ENCODE peak calls at places on chromosomes 1 and 21, in four cellular contexts. One of them, this sample, is unnamed.

GRCh38 chr1:115478933-115479551 is 141.0 kb upstream of the NGF start:
- DNase-seq in GM12878: no peak
- DNase-seq in K562: no peak
- DNase-seq in HL-60: no peak
- DNase-seq in this sample: no peak

GRCh38 chr1:217188280-217189235 is 442.3 kb downstream of the GPATCH2 start:
- DNase-seq in GM12878: no peak
- DNase-seq in K562: no peak
- DNase-seq in HL-60: no peak
- DNase-seq in this sample: no peak

GRCh38 chr1:236421022-236421421 is 26.9 kb downstream of the EDARADD start:
- DNase-seq in HL-60: no peak
- DNase-seq in GM12878: no peak
- DNase-seq in K562: peak
- DNase-seq in this sample: no peak

GRCh38 chr1:190479537-190479936 is 1.9 kb upstream of the BRINP3 start:
- DNase-seq in HL-60: no peak
- DNase-seq in K562: no peak
- DNase-seq in GM12878: no peak
- DNase-seq in this sample: no peak

GRCh38 chr1:226679303-226679702 is 59.8 kb downstream of the ITPKB start:
- DNase-seq in HL-60: no peak
- DNase-seq in K562: no peak
- DNase-seq in GM12878: no peak
- DNase-seq in this sample: no peak

GRCh38 chr21:36097427-36098230 is 27.8 kb downstream of the CBR1 start:
- DNase-seq in K562: peak
- DNase-seq in GM12878: peak
- DNase-seq in HL-60: no peak
- DNase-seq in this sample: no peak

GRCh38 chr1:85134583-85135455 is 66.0 kb downstream of the SYDE2 start:
- DNase-seq in HL-60: peak
- DNase-seq in GM12878: no peak
- DNase-seq in K562: no peak
- DNase-seq in this sample: no peak

GRCh38 chr21:34801519-34802132 is 132.8 kb downstream of the CLIC6 start:
- DNase-seq in HL-60: no peak
- DNase-seq in GM12878: no peak
- DNase-seq in K562: peak
- DNase-seq in this sample: peak

DNA sequence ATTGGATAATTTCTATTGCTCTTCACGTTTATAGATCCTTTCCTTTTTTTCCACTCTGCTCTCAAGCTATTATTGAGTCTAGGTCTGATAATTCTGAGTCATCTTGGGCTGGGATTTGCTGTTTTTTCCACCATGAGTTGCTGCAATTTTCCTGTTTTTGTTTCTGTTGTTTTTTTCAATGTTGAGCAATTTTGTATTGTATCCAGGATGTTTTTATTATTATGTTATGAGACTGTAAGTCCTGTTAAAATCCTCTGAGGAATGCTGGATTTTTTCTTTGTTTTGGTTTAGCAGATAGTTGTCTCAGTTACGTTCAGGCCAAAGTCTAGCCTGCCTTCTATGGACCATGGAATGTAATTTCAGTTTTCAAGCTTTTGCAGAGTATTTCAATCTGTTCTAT is 13.0 kb upstream of the SLC35A3 start:
- DNase-seq in K562: no peak
- DNase-seq in GM12878: no peak
- DNase-seq in HL-60: no peak
- DNase-seq in this sample: no peak
- TF ChIP-seq SPI1 in K562: no peak
- TF ChIP-seq SPI1 in GM12878: no peak
- TF ChIP-seq SPI1 in HL-60: no peak
- TF ChIP-seq SPI1 in this sample: no peak

GRCh38 chr1:24991242-24992037 is 61.4 kb upstream of the RUNX3 start:
- DNase-seq in GM12878: no peak
- DNase-seq in HL-60: no peak
- DNase-seq in K562: no peak
- DNase-seq in this sample: no peak

GRCh38 chr1:24993871-24994270 is 63.8 kb upstream of the RUNX3 start:
- DNase-seq in K562: no peak
- DNase-seq in GM12878: no peak
- DNase-seq in HL-60: no peak
- DNase-seq in this sample: no peak

GRCh38 chr1:24992124-24992760 is 62.2 kb upstream of the RUNX3 start:
- DNase-seq in K562: no peak
- DNase-seq in GM12878: no peak
- DNase-seq in HL-60: no peak
- DNase-seq in this sample: no peak

GRCh38 chr1:24990796-24991195 is 60.7 kb upstream of the RUNX3 start:
- DNase-seq in HL-60: no peak
- DNase-seq in K562: no peak
- DNase-seq in GM12878: no peak
- DNase-seq in this sample: no peak

GRCh38 chr1:24992761-24993211 is 62.7 kb upstream of the RUNX3 start:
- DNase-seq in K562: no peak
- DNase-seq in HL-60: no peak
- DNase-seq in GM12878: no peak
- DNase-seq in this sample: no peak
- TF ChIP-seq POLR2AphosphoS5 in K562: no peak
- TF ChIP-seq POLR2AphosphoS5 in HL-60: no peak
- TF ChIP-seq POLR2AphosphoS5 in GM12878: no peak
- TF ChIP-seq POLR2AphosphoS5 in this sample: no peak

GRCh38 chr21:45551316-45551715 is 9.1 kb upstream of the SLC19A1 start:
- DNase-seq in GM12878: peak
- DNase-seq in K562: peak
- DNase-seq in HL-60: peak
- DNase-seq in this sample: no peak
- TF ChIP-seq SPI1 in GM12878: no peak
- TF ChIP-seq SPI1 in K562: no peak
- TF ChIP-seq SPI1 in HL-60: no peak
- TF ChIP-seq SPI1 in this sample: no peak

DNA sequence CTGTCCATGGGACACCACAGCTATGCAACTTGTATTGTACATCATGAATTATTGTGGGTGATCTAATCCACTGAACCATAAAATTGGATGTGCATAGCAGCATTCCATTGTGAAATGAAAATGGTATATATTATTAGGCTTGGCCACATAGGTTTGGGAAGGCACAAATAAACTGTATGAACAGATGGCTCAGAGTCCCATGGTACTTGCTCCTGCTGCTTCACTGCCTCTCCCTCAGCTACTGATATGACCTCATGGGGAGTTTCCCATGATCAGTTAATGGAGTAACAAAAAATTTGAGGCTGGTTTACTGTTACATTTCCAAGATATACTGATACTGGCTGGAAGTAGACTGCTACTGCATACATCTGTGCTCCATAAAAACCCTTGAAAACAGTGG is 152.7 kb upstream of the NEGR1 start:
- DNase-seq in GM12878: no peak
- DNase-seq in K562: no peak
- DNase-seq in HL-60: no peak
- DNase-seq in this sample: no peak
- TF ChIP-seq POLR2AphosphoS5 in GM12878: no peak
- TF ChIP-seq POLR2AphosphoS5 in K562: no peak
- TF ChIP-seq POLR2AphosphoS5 in HL-60: no peak
- TF ChIP-seq POLR2AphosphoS5 in this sample: no peak

GRCh38 chr1:87329756-87330200 is 1.1 kb downstream of the LMO4 start:
- DNase-seq in K562: no peak
- DNase-seq in GM12878: no peak
- DNase-seq in HL-60: peak
- DNase-seq in this sample: no peak
- TF ChIP-seq SPI1 in K562: peak
- TF ChIP-seq SPI1 in GM12878: peak
- TF ChIP-seq SPI1 in HL-60: peak
- TF ChIP-seq SPI1 in this sample: peak

GRCh38 chr1:184483101-184483813 is 96.4 kb downstream of the C1orf21 start:
- DNase-seq in HL-60: no peak
- DNase-seq in K562: no peak
- DNase-seq in GM12878: no peak
- DNase-seq in this sample: no peak
- TF ChIP-seq POLR2AphosphoS5 in HL-60: no peak
- TF ChIP-seq POLR2AphosphoS5 in K562: no peak
- TF ChIP-seq POLR2AphosphoS5 in GM12878: no peak
- TF ChIP-seq POLR2AphosphoS5 in this sample: no peak

This sample was measured in GM12891.